ENCODE peak calls at places on chromosomes 13 and 19, in eight cellular contexts. N is brain microvascular endothelial cell; S is thoracic aorta; U is T1000; Y is activated CD4-positive, alpha-beta T cell treated with anti-CD3 and anti-CD28 coated beads, Interleukin-2, amount 10 ng/mL, durations not matched to agents 7 days and 5 days; X is NCI-H1694 treated with DMSO at 0.1 percent for 48 hours; D is COR-L47; R is omental fat pad. F is an unnamed sample.
A peak's percentile ranks its signal among the peaks of the same experiment; 100 is the strongest.

GRCh38 chr19:21084343-21084742 is 2.3 kb downstream of the ZNF714 start:
- DNase-seq in X (no peak), S (no peak), U (no peak), R (no peak), Y (no peak), D (no peak), N (peak; percentile 44), F (peak; percentile 14)

GRCh38 chr13:97238432-97238831 is 16.3 kb downstream of the MBNL2 start:
- DNase-seq in U (no peak), Y (no peak), X (no peak), N (no peak), D (no peak), S (no peak), R (no peak), F (no peak)

GRCh38 chr13:34542321-34542720 is 399.7 kb upstream of the NBEA start:
- DNase-seq in U (no peak), D (no peak), R (no peak), N (no peak), X (no peak), S (no peak), Y (no peak), F (no peak)

GRCh38 chr19:3520166-3521103 is 14.3 kb downstream of the FZR1 start:
- DNase-seq in N (no peak), X (no peak), U (no peak), Y (no peak), R (no peak), S (no peak), D (no peak), F (no peak)

GRCh38 chr19:3908266-3909054 is 24.4 kb upstream of the NMRK2 start:
- DNase-seq in D (no peak), S (no peak), U (no peak), X (no peak), N (no peak), R (no peak), Y (no peak), F (no peak)

GRCh38 chr13:50127017-50127725 is 111.9 kb downstream of the KCNRG start:
- DNase-seq in X (no peak), N (no peak), S (no peak), D (no peak), U (no peak), R (no peak), Y (peak; percentile 64), F (peak; percentile 43)

GRCh38 chr13:77810430-77810829 is 108.2 kb downstream of the EDNRB start:
- DNase-seq in X (peak; percentile 16), Y (no peak), S (no peak), R (no peak), D (no peak), N (no peak), U (no peak), F (peak; percentile 15)

GRCh38 chr13:113978741-113979481 is 5.0 kb upstream of the C13orf46 start:
- DNase-seq in Y (no peak), X (no peak), N (no peak), D (no peak), U (no peak), R (no peak), S (no peak), F (no peak)

GRCh38 chr19:41997851-41998229 is 3.8 kb upstream of the ATP1A3 start:
- DNase-seq in N (no peak), D (peak; percentile 9), S (no peak), Y (no peak), U (no peak), R (no peak), X (peak; percentile 86), F (no peak)

GRCh38 chr19:12665646-12666304 is 767 bp downstream of the MAN2B1 start:
- DNase-seq in N (no peak), Y (no peak), D (no peak), X (no peak), S (no peak), U (no peak), R (no peak), F (peak; percentile 57)

GRCh38 chr19:27997069-27997468 is 1215.9 kb downstream of the UQCRFS1 start:
- DNase-seq in U (no peak), S (no peak), Y (no peak), X (no peak), D (no peak), N (no peak), R (no peak), F (no peak)

GRCh38 chr13:51246005-51246404 is 23.8 kb downstream of the FAM124A start:
- DNase-seq in Y (no peak), U (no peak), N (no peak), X (no peak), S (no peak), D (no peak), R (no peak), F (no peak)

GRCh38 chr13:82747948-82748347 is 1134.3 kb downstream of the SLITRK1 start:
- DNase-seq in X (no peak), N (no peak), R (no peak), Y (no peak), S (no peak), D (no peak), U (no peak), F (no peak)

GRCh38 chr19:42657551-42657950 is 62.8 kb upstream of the CEACAM8 start:
- DNase-seq in D (no peak), R (no peak), U (no peak), S (no peak), X (no peak), Y (no peak), N (peak; percentile 2), F (no peak)

GRCh38 chr13:112131081-112131739 is 64.3 kb downstream of the SOX1 start:
- DNase-seq in Y (no peak), N (no peak), R (no peak), D (no peak), S (no peak), U (no peak), X (no peak), F (no peak)

GRCh38 chr13:23979361-23980159 is 82.3 kb upstream of the C1QTNF9B start:
- DNase-seq in S (peak; percentile 24), X (no peak), Y (peak; percentile 37), D (peak; percentile 28), U (peak; percentile 40), N (peak; percentile 91), R (peak; percentile 58), F (peak; percentile 78)

GRCh38 chr19:50415661-50416033 is 3.1 kb upstream of the SPIB start:
- DNase-seq in D (no peak), R (no peak), Y (no peak), X (no peak), S (no peak), U (no peak), N (no peak), F (peak; percentile 96)

GRCh38 chr19:46660008-46660517 is 919 bp downstream of the DACT3 start:
- DNase-seq in X (peak; percentile 1), S (no peak), N (no peak), U (no peak), R (no peak), D (no peak), Y (no peak), F (no peak)

GRCh38 chr19:32164384-32164992 is 180.9 kb upstream of the ZNF507 start:
- DNase-seq in Y (no peak), D (no peak), X (no peak), U (no peak), S (no peak), R (no peak), N (no peak), F (no peak)

GRCh38 chr13:110436276-110436675 is 125.2 kb downstream of the RAB20 start:
- DNase-seq in N (peak; percentile 79), D (no peak), U (no peak), X (no peak), Y (no peak), S (no peak), R (no peak), F (no peak)

GRCh38 chr13:40981361-40981760 is 37.8 kb downstream of the ELF1 start:
- DNase-seq in N (no peak), X (no peak), U (no peak), Y (peak; percentile 33), D (no peak), S (no peak), R (no peak), F (no peak)

GRCh38 chr13:59679239-59679638 is 484.5 kb downstream of the DIAPH3 start:
- DNase-seq in N (no peak), Y (no peak), R (no peak), D (no peak), X (no peak), U (no peak), S (no peak), F (no peak)

GRCh38 chr19:644789-645188 is 5.1 kb downstream of the FGF22 start:
- DNase-seq in R (no peak), Y (no peak), D (no peak), N (no peak), S (no peak), X (no peak), U (no peak), F (no peak)

GRCh38 chr13:112444416-112445399 is 68.6 kb downstream of the SPACA7 start:
- DNase-seq in R (no peak), Y (no peak), D (no peak), S (no peak), U (no peak), N (no peak), X (no peak), F (peak; percentile 27)

GRCh38 chr19:14091885-14092462 is 1.4 kb upstream of the SAMD1 start:
- DNase-seq in D (no peak), U (no peak), X (no peak), S (no peak), Y (peak; percentile 65), R (no peak), N (no peak), F (peak; percentile 81)

GRCh38 chr13:37068962-37069361 is 9.5 kb upstream of the SUPT20H start:
- DNase-seq in X (no peak), Y (no peak), D (no peak), U (no peak), N (no peak), S (no peak), R (no peak), F (peak; percentile 15)

GRCh38 chr13:94710081-94710809 is 2.1 kb downstream of the SOX21 start:
- DNase-seq in S (no peak), R (no peak), D (no peak), N (no peak), U (no peak), X (no peak), Y (no peak), F (peak; percentile 48)

GRCh38 chr19:31140717-31141116 is 208.5 kb downstream of the TSHZ3 start:
- DNase-seq in X (no peak), D (no peak), U (no peak), R (no peak), S (no peak), Y (no peak), N (peak; percentile 80), F (no peak)

GRCh38 chr13:111531505-111531904 is 211.1 kb downstream of the TEX29 start:
- DNase-seq in S (no peak), Y (no peak), X (peak; percentile 73), U (no peak), D (no peak), R (no peak), N (peak; percentile 10), F (no peak)

GRCh38 chr13:48151343-48151742 is 56.4 kb upstream of the MED4 start:
- DNase-seq in X (no peak), U (no peak), N (no peak), S (no peak), Y (no peak), R (no peak), D (no peak), F (no peak)

GRCh38 chr19:48393559-48394330 is at the start of gene GRIN2D:
- DNase-seq in U (no peak), N (no peak), X (peak; percentile 39), Y (no peak), D (peak; percentile 18), R (no peak), S (no peak), F (no peak)

GRCh38 chr19:52602931-52603330 is 32.8 kb downstream of the ZNF701 start:
- DNase-seq in R (no peak), N (no peak), S (no peak), Y (no peak), X (no peak), D (no peak), U (no peak), F (no peak)

GRCh38 chr13:42354246-42355117 is 82.5 kb downstream of the AKAP11 start:
- DNase-seq in U (no peak), X (no peak), S (no peak), D (peak; percentile 62), R (no peak), N (peak; percentile 79), Y (peak; percentile 54), F (peak; percentile 24)

GRCh38 chr19:58033741-58034475 is at the start of gene ZSCAN1:
- DNase-seq in Y (peak; percentile 17), R (peak; percentile 38), S (no peak), U (peak; percentile 92), X (no peak), N (peak; percentile 84), D (peak; percentile 66), F (no peak)

F was measured in GM13977.